ENCODE peak calls at places on chromosomes 2 and 18, in ten cellular contexts. R is mesothelial cell of epicardium; G is activated CD8-positive, alpha-beta T cell treated with anti-CD3 and anti-CD28 coated beads for 36 hours; Q is esophagus squamous epithelium; W is ovary; N is thoracic aorta; I is MCF 10A; H is kidney; Z is CD4-positive, alpha-beta T cell; B is stomach. X is an unnamed sample.

GRCh38 chr18:51234117-51235010 is 36.9 kb upstream of the MEX3C start:
- DNase-seq in Q (no peak), G (peak; percentile 60), R (no peak), Z (no peak), B (no peak), W (no peak), H (no peak), I (peak; percentile 49), N (no peak), X (no peak)

GRCh38 chr2:215136669-215137328 is 1.6 kb downstream of the ABCA12 start:
- DNase-seq in N (no peak), G (peak; percentile 33), R (no peak), W (no peak), B (no peak), I (peak; percentile 65), H (no peak), Q (no peak), Z (no peak), X (no peak)

GRCh38 chr18:28159055-28159454 is 17.9 kb downstream of the CDH2 start:
- DNase-seq in H (no peak), Q (no peak), Z (no peak), G (no peak), R (no peak), I (peak; percentile 21), N (no peak), W (no peak), B (no peak), X (no peak)

GRCh38 chr2:149050188-149050587 is 11.7 kb downstream of the LYPD6B start:
- DNase-seq in N (no peak), Z (no peak), R (no peak), H (no peak), Q (no peak), G (no peak), I (no peak), W (no peak), B (no peak), X (no peak)

GRCh38 chr18:51194604-51195003 is 2.9 kb downstream of the MEX3C start:
- DNase-seq in I (peak; percentile 12), B (no peak), G (no peak), N (no peak), R (no peak), W (no peak), Z (no peak), H (no peak), Q (no peak), X (no peak)

GRCh38 chr2:215793747-215794595 is 219.4 kb downstream of the MREG start:
- DNase-seq in Z (no peak), I (peak; percentile 93), B (peak; percentile 59), W (no peak), Q (no peak), H (no peak), N (peak; percentile 42), R (no peak), G (peak; percentile 58), X (no peak)

GRCh38 chr2:73104933-73105332 is 7.8 kb downstream of the RAB11FIP5 start:
- DNase-seq in W (no peak), B (no peak), Z (no peak), G (no peak), I (no peak), Q (no peak), R (no peak), N (no peak), H (no peak), X (no peak)

GRCh38 chr2:159133795-159134194 is 152.7 kb downstream of the WDSUB1 start:
- DNase-seq in Q (no peak), I (no peak), B (no peak), Z (no peak), N (no peak), R (no peak), H (no peak), G (no peak), W (no peak), X (no peak)

GRCh38 chr18:31429623-31430022 is 17.9 kb upstream of the DSG3 start:
- DNase-seq in Z (no peak), R (no peak), N (no peak), G (no peak), B (no peak), Q (no peak), H (no peak), W (no peak), I (peak; percentile 72), X (no peak)

GRCh38 chr2:187658952-187659525 is 104.8 kb upstream of the TFPI start:
- DNase-seq in N (no peak), Z (no peak), I (peak; percentile 10), R (no peak), G (no peak), Q (no peak), W (no peak), B (no peak), H (no peak), X (no peak)

GRCh38 chr2:159617651-159618050 is 1.3 kb upstream of the BAZ2B start:
- DNase-seq in Q (no peak), Z (no peak), W (no peak), R (no peak), G (no peak), H (no peak), B (no peak), N (no peak), I (peak; percentile 38), X (no peak)

GRCh38 chr2:240573071-240573515 is 4.8 kb downstream of the RNPEPL1 start:
- DNase-seq in G (no peak), B (no peak), W (no peak), R (no peak), H (peak; percentile 69), Z (no peak), Q (no peak), N (no peak), I (no peak), X (no peak)

GRCh38 chr2:107790837-107791236 is 35.9 kb upstream of the RGPD4 start:
- DNase-seq in H (no peak), Z (no peak), I (no peak), R (no peak), G (no peak), Q (no peak), B (no peak), W (no peak), N (no peak), X (no peak)

GRCh38 chr2:189164732-189165131 is 14.8 kb downstream of the COL5A2 start:
- DNase-seq in I (peak; percentile 61), W (peak; percentile 56), Z (no peak), Q (no peak), B (no peak), G (no peak), H (no peak), N (no peak), R (no peak), X (no peak)

GRCh38 chr2:233857511-233858118 is 3.3 kb upstream of the HJURP start:
- DNase-seq in W (no peak), N (no peak), R (no peak), G (peak; percentile 76), Z (peak; percentile 40), Q (no peak), I (peak; percentile 45), H (no peak), B (peak; percentile 72), X (no peak)
- TF ChIP-seq CTCF in W (no peak), N (peak; percentile 9), R (no peak), G (peak; percentile 96), Z (peak; percentile 81), Q (peak; percentile 74), I (peak; percentile 76), H (peak; percentile 42), B (no peak), X (peak; percentile 62)

GRCh38 chr2:98923244-98923940 is 12.6 kb downstream of the CRACDL start:
- DNase-seq in Q (no peak), Z (no peak), I (peak; percentile 20), H (no peak), R (no peak), B (no peak), N (no peak), W (no peak), G (no peak), X (no peak)
- TF ChIP-seq CTCF in Q (no peak), Z (no peak), I (peak; percentile 26), H (no peak), R (no peak), B (no peak), N (no peak), W (no peak), G (no peak), X (peak; percentile 25)

DNA sequence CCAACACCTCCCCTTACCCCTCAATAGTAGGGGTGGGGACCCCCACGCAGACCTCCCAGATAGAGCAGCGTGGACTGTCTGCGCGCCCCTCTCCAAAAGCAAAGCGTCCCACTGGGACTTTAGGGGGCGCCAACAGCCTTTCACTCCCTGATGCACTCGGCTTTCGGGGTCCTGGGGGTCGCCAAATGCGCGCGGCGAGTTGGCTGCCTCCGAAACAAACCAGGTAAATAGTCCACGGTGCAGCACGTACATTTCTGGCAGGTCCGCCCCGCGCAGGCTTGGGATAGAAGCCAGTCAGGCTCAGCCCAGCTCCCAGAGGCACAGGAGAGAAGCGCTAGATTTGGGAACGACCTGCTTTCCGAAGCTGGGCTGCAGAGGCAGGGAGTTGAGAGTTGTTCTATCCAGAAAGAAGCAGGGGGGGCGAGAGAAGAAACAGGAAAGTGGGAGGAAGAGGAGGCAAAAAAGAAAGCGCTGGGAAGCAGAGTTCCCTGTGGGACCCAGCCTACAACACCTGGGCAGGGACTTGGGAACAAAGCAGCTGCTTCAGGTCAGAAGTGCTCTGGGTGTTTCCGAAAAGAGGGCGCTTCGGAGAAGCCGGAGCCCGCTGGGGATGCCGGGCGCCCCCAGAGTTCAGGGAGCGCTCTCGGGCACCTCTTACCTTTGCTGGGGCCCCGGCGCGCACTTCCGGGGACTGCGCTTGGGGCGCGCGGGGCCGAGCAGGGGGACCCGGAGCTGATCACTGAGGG is 544 bp downstream of the EVA1A start:
- DNase-seq in Q (no peak), B (no peak), I (peak; percentile 60), N (no peak), G (peak; percentile 16), W (no peak), Z (no peak), R (no peak), H (peak; percentile 67), X (peak; percentile 43)
- TF ChIP-seq CTCF in Q (no peak), B (no peak), I (peak; percentile 39), N (no peak), G (peak; percentile 18), W (no peak), Z (no peak), R (peak; percentile 17), H (peak; percentile 18), X (peak; percentile 39)

GRCh38 chr18:10544093-10544748 is 18.4 kb downstream of the NAPG start:
- DNase-seq in G (no peak), I (no peak), W (no peak), Z (no peak), R (no peak), Q (no peak), B (no peak), H (no peak), N (no peak), X (no peak)
- TF ChIP-seq CTCF in G (no peak), I (no peak), W (no peak), Z (no peak), R (no peak), Q (no peak), B (no peak), H (no peak), N (peak; percentile 31), X (peak; percentile 52)

DNA sequence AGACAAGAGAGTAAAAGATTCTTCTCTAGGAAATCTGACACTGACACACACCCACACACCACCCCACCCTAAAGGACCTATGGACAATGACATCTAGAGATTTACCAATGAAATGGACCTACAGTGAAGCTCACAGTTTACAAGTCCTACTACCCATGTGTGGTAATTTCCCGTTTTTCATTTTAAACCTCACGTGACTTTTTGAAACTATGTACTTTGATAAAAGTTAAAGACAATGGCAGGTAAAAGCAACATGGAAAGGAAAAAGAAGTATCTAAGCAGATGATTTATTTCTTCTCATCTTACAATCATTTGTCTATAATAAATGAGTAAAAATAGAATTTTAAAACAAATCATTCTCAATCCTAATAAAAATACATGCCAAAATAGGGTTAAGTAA is 27.7 kb downstream of the REV1 start:
- DNase-seq in B (no peak), I (no peak), Q (no peak), R (no peak), G (no peak), N (no peak), W (no peak), Z (no peak), H (no peak), X (no peak)
- TF ChIP-seq CTCF in B (no peak), I (no peak), Q (no peak), R (no peak), G (no peak), N (no peak), W (no peak), Z (no peak), H (no peak), X (no peak)

X was measured in progenitor cell of endocrine pancreas.